ENCODE peak calls at places on chromosome 16, in six cellular contexts. H is H1, F is HepG2, Q is SK-N-SH, G is K562, O is GM12878. A is an unnamed sample. For H3K27me3, the result is how much of the 10 kb centered on the place peaks cover.

GRCh38 chr16:82016964-82017363 is 5.7 kb upstream of the SDR42E1 start:
- DNase-seq in H (no peak), F (no peak), Q (no peak), G (no peak), O (no peak), A (no peak)

GRCh38 chr16:56202036-56202435 is 10.7 kb downstream of the GNAO1 start:
- DNase-seq in H (no peak), F (no peak), Q (no peak), G (no peak), O (no peak), A (no peak)

GRCh38 chr16:2968368-2968737 is 795 bp upstream of the PAQR4 start:
- DNase-seq in H (no peak), F (no peak), Q (no peak), G (no peak), O (no peak), A (no peak)

GRCh38 chr16:11796227-11797165 is 562 bp downstream of the ZC3H7A start:
- DNase-seq in H (no peak), F (peak), Q (peak), G (peak), O (no peak), A (peak)

GRCh38 chr16:84940670-84941551 is 70.4 kb downstream of the ZDHHC7 start:
- DNase-seq in H (no peak), F (no peak), Q (peak), G (no peak), O (no peak), A (no peak)

GRCh38 chr16:89507219-89507833 is 877 bp upstream of the SPG7 start:
- DNase-seq in H (no peak), F (no peak), Q (no peak), G (no peak), O (no peak), A (no peak)

GRCh38 chr16:87153326-87153725 is 163.9 kb downstream of the C16orf95 start:
- DNase-seq in H (no peak), F (no peak), Q (no peak), G (no peak), O (no peak), A (no peak)

GRCh38 chr16:3292604-3293003 is 9.3 kb downstream of the ZNF263 start:
- DNase-seq in H (no peak), F (no peak), Q (no peak), G (no peak), O (no peak), A (no peak)

GRCh38 chr16:51151435-51151950 is 423 bp upstream of the SALL1 start:
- DNase-seq in H (no peak), F (peak), Q (peak), G (no peak), O (no peak), A (no peak)

GRCh38 chr16:81632392-81633146 is 146.5 kb upstream of the PLCG2 start:
- DNase-seq in H (no peak), F (no peak), Q (no peak), G (peak), O (no peak), A (peak)

GRCh38 chr16:86984286-86984685 is 332.9 kb downstream of the C16orf95 start:
- DNase-seq in H (no peak), F (no peak), Q (no peak), G (no peak), O (no peak), A (no peak)

GRCh38 chr16:46785076-46785845 is 37.1 kb upstream of the MYLK3 start:
- DNase-seq in H (no peak), F (no peak), Q (no peak), G (no peak), O (no peak), A (no peak)

GRCh38 chr16:27723711-27724490 is 174.0 kb downstream of the KATNIP start:
- DNase-seq in H (no peak), F (no peak), Q (no peak), G (no peak), O (no peak), A (no peak)

GRCh38 chr16:24208710-24209109 is 47.4 kb upstream of the CACNG3 start:
- DNase-seq in H (no peak), F (no peak), Q (peak), G (no peak), O (no peak), A (no peak)

GRCh38 chr16:28932339-28933141 is 769 bp downstream of the CD19 start:
- DNase-seq in H (no peak), F (no peak), Q (no peak), G (no peak), O (no peak), A (no peak)

GRCh38 chr16:65524997-65525396 is 403.1 kb upstream of the CDH11 start:
- DNase-seq in H (no peak), F (no peak), Q (no peak), G (no peak), O (no peak), A (no peak)

GRCh38 chr16:67283039-67283825 is 3.9 kb downstream of the PLEKHG4 start:
- DNase-seq in H (no peak), F (no peak), Q (no peak), G (no peak), O (no peak), A (no peak)

DNA sequence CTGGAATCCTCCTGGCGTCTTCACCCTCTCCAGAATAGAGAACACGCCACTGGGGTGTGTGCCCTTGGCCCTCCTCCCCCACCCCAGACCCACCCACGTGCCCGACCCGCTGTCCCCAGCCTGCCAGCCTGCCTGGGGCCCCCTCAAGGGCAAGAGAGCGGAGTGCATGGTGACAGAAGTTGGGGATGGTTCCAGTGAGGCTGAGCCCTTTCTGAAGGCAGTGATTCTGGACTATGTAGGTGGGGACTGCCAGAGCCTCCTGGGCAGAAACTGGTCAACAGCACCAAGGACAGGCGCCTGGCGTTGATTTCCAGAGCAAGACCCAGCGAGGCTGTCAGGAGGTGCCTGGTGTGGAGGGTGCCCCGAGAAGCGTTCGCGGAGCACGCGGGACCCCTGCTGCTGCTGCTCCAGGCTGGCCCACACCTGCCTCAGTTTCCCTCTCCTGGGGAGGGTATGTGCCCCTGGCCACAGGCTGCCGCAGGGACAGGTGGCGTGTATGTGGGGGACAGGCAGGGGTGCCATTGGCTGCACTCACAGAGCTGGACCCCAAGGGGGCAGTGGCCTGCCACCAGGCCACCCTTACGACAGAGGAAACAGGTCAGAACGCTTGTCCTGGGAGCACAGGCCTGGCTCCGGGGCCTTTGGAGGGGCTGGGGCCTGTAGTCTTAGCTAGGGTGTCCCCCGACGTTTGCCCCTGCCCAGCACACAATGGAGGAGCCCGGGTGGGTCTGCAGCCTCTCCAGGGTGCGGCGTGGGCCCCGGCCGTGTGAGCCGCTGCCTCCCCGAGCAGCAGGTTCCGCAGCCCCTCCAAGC is 1.2 kb downstream of the SSTR5 start:
- DNase-seq in H (no peak), F (peak), Q (no peak), G (peak), O (no peak), A (no peak)
- H3K27me3 ChIP-seq in H (under half), F (under half), Q (half or more), G (under half), O (under half), A (under half)

GRCh38 chr16:16150117-16150877 is 73.0 kb downstream of the ABCC6 start:
- DNase-seq in H (no peak), F (no peak), Q (peak), G (no peak), O (no peak), A (no peak)
- TF ChIP-seq GABPA in H (no peak), F (no peak), Q (no peak), G (no peak), O (no peak), A (no peak)

GRCh38 chr16:58459344-58460218 is 40.4 kb upstream of the NDRG4 start:
- DNase-seq in H (no peak), F (peak), Q (no peak), G (no peak), O (no peak), A (no peak)
- TF ChIP-seq CTCF in H (no peak), F (no peak), Q (no peak), G (no peak), O (no peak), A (no peak)

GRCh38 chr16:31213342-31213741 is 577 bp upstream of the TRIM72 start:
- DNase-seq in H (no peak), F (no peak), Q (no peak), G (no peak), O (no peak), A (no peak)
- H3K27me3 ChIP-seq in H (under half), F (under half), Q (half or more), G (under half), O (under half), A (under half)

DNA sequence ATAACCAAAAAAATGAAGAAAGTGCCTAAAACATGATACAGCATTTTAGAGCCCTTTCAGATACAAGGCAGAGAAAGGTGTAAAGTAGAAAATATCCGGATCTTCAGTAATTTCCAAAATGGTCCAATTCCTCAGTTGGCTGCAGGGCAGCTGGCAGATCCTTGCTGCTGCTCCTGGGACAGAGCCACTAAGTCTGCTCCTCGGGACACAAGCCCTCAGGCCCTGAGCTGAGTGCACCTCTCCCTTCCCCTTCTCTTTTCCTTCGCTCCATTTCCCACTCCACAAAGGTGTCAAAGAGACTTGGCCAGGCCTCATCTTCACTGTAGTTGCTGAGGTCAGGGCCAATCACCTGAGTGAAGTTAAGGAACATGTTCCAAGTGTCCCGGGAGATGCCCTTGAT is 40.5 kb downstream of the DCUN1D3 start:
- DNase-seq in H (no peak), F (no peak), Q (no peak), G (no peak), O (no peak), A (no peak)
- TF ChIP-seq GABPA in H (no peak), F (no peak), Q (no peak), G (no peak), O (no peak), A (no peak)

A was measured in HL-60.